ENCODE peak calls at places on chromosomes 3 and 15, in four cellular contexts. One of them, this sample, is unnamed.

GRCh38 chr3:180250172-180250571 is 213.4 kb upstream of the PEX5L start:
- DNase-seq in H1: no peak
- DNase-seq in HepG2: no peak
- DNase-seq in GM12878: no peak
- DNase-seq in this sample: no peak

GRCh38 chr15:51751687-51752683 is 588 bp downstream of the TMOD2 start:
- DNase-seq in H1: no peak
- DNase-seq in HepG2: no peak
- DNase-seq in GM12878: no peak
- DNase-seq in this sample: peak

GRCh38 chr3:123853686-123854372 is 30.3 kb downstream of the MYLK start:
- DNase-seq in H1: no peak
- DNase-seq in HepG2: no peak
- DNase-seq in GM12878: no peak
- DNase-seq in this sample: no peak

GRCh38 chr15:84872009-84872900 is 12.2 kb upstream of the SLC28A1 start:
- DNase-seq in H1: no peak
- DNase-seq in HepG2: no peak
- DNase-seq in GM12878: no peak
- DNase-seq in this sample: no peak

GRCh38 chr15:74892931-74893330 is 3.1 kb downstream of the MPI start:
- DNase-seq in H1: no peak
- DNase-seq in HepG2: no peak
- DNase-seq in GM12878: no peak
- DNase-seq in this sample: no peak

GRCh38 chr3:187165144-187165543 is 25.8 kb upstream of the RPL39L start:
- DNase-seq in H1: peak
- DNase-seq in HepG2: peak
- DNase-seq in GM12878: no peak
- DNase-seq in this sample: no peak

GRCh38 chr3:177468331-177468730 is 271.0 kb upstream of the TBL1XR1 start:
- DNase-seq in H1: no peak
- DNase-seq in HepG2: no peak
- DNase-seq in GM12878: no peak
- DNase-seq in this sample: no peak

GRCh38 chr3:126677862-126678549 is 23.1 kb upstream of the TXNRD3 start:
- DNase-seq in H1: no peak
- DNase-seq in HepG2: no peak
- DNase-seq in GM12878: no peak
- DNase-seq in this sample: no peak

GRCh38 chr15:81157195-81157938 is 23.3 kb downstream of the CFAP161 start:
- DNase-seq in H1: no peak
- DNase-seq in HepG2: no peak
- DNase-seq in GM12878: no peak
- DNase-seq in this sample: no peak

GRCh38 chr15:69042531-69042930 is 28.0 kb downstream of the NOX5 start:
- DNase-seq in H1: no peak
- DNase-seq in HepG2: no peak
- DNase-seq in GM12878: no peak
- DNase-seq in this sample: no peak

GRCh38 chr3:28972921-28973320 is 307.9 kb upstream of the RBMS3 start:
- DNase-seq in H1: no peak
- DNase-seq in HepG2: no peak
- DNase-seq in GM12878: no peak
- DNase-seq in this sample: no peak

GRCh38 chr15:38611228-38611627 is 46.6 kb upstream of the RASGRP1 start:
- DNase-seq in H1: no peak
- DNase-seq in HepG2: no peak
- DNase-seq in GM12878: no peak
- DNase-seq in this sample: no peak

GRCh38 chr3:37559461-37559860 is 302.2 kb upstream of the CTDSPL start:
- DNase-seq in H1: no peak
- DNase-seq in HepG2: no peak
- DNase-seq in GM12878: no peak
- DNase-seq in this sample: no peak

GRCh38 chr3:150922611-150923010 is 17.4 kb upstream of the MINDY4B start:
- DNase-seq in H1: no peak
- DNase-seq in HepG2: no peak
- DNase-seq in GM12878: no peak
- DNase-seq in this sample: no peak

GRCh38 chr3:101850327-101851048 is 1.2 kb downstream of the NFKBIZ start:
- DNase-seq in H1: no peak
- DNase-seq in HepG2: no peak
- DNase-seq in GM12878: peak
- DNase-seq in this sample: no peak

GRCh38 chr3:159763466-159764210 is 225.0 kb upstream of the IL12A start:
- DNase-seq in H1: peak
- DNase-seq in HepG2: no peak
- DNase-seq in GM12878: no peak
- DNase-seq in this sample: peak

GRCh38 chr15:44812029-44812517 is 75.7 kb downstream of the TRIM69 start:
- DNase-seq in H1: no peak
- DNase-seq in HepG2: peak
- DNase-seq in GM12878: no peak
- DNase-seq in this sample: no peak

GRCh38 chr15:45121706-45122417 is 7.7 kb downstream of the DUOXA2 start:
- DNase-seq in H1: no peak
- DNase-seq in HepG2: peak
- DNase-seq in GM12878: no peak
- DNase-seq in this sample: no peak

GRCh38 chr15:41291065-41291631 is 41.2 kb downstream of the OIP5 start:
- DNase-seq in H1: no peak
- DNase-seq in HepG2: no peak
- DNase-seq in GM12878: peak
- DNase-seq in this sample: peak

GRCh38 chr3:159761377-159761776 is 227.3 kb upstream of the IL12A start:
- DNase-seq in H1: no peak
- DNase-seq in HepG2: no peak
- DNase-seq in GM12878: no peak
- DNase-seq in this sample: no peak

GRCh38 chr3:7630351-7630911 is 769.5 kb downstream of the GRM7 start:
- DNase-seq in H1: no peak
- DNase-seq in HepG2: no peak
- DNase-seq in GM12878: no peak
- DNase-seq in this sample: no peak

GRCh38 chr3:9251055-9251786 is 1.8 kb upstream of the SRGAP3 start:
- DNase-seq in H1: no peak
- DNase-seq in HepG2: no peak
- DNase-seq in GM12878: no peak
- DNase-seq in this sample: no peak

GRCh38 chr15:51622269-51623180 is at the start of gene DMXL2:
- DNase-seq in H1: peak
- DNase-seq in HepG2: peak
- DNase-seq in GM12878: no peak
- DNase-seq in this sample: peak

DNA sequence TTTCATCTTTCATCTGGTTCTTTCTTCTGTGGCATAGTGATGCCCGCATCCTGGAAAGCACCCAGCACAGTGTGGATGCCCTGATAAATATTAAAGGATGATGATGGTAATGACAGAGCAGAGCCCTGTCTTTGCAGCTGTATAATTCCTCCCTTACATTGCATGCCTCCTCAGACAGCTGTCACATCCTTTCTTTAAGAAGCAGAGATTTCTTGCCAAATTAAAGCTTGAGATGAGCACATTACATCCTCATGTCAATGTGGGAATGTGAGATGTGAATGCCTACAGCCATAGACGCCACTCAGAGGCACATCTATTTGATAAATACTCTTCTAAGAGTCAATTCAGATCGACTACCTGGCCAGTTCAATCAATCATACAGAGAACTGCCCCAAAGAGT is 642.0 kb downstream of the ZNF385D start:
- DNase-seq in H1: no peak
- DNase-seq in HepG2: no peak
- DNase-seq in GM12878: no peak
- DNase-seq in this sample: no peak
- TF ChIP-seq POLR2AphosphoS5 in H1: no peak
- TF ChIP-seq POLR2AphosphoS5 in HepG2: no peak
- TF ChIP-seq POLR2AphosphoS5 in GM12878: no peak
- TF ChIP-seq POLR2AphosphoS5 in this sample: no peak

DNA sequence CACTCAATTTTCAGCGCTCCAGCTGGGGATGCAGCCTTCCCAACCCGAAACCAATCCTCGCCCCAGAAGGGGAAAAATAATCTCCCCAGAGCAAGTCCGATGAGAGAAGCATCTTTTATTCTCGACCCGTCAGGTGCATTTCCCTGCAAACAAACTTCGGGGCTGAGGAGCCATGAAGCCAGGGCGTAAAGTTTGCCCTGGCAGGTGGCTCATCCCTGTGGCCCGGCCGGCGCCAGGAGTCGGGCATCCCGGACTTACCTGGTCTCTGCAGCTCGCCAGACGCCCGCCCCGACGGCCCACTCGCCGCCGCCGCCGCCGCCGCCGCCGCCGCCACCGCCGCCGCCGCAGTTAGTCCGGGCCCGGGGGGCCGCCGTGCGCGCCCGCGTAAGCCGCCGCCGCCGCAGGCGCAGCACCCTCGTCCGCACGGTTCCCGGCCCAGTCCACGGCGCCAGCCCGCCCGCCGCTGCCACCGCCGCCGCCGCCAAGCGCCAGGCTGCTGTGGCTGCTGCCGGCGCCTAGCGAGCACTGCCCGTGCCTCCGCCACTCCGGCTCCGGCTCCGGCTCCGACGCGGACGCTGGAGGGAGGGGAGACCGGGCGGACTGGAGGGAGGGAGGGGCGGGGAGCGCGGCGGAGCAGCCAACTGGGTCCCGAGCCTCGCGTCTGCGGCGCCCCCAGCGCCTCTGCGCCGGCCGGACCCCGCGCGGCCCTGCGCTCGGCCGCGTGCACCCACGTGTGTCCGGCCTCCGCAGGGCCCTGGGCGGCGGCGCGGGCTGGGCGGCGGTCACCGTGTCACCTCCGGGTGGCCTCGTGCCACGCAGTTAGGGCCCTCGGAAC is at the start of gene CNTN3:
- DNase-seq in H1: no peak
- DNase-seq in HepG2: no peak
- DNase-seq in GM12878: no peak
- DNase-seq in this sample: no peak
- TF ChIP-seq POLR2A in H1: no peak
- TF ChIP-seq POLR2A in HepG2: no peak
- TF ChIP-seq POLR2A in GM12878: no peak
- TF ChIP-seq POLR2A in this sample: no peak

GRCh38 chr3:50531201-50531600 is 27.8 kb upstream of the CACNA2D2 start:
- DNase-seq in H1: no peak
- DNase-seq in HepG2: no peak
- DNase-seq in GM12878: no peak
- DNase-seq in this sample: no peak

GRCh38 chr3:50533346-50533745 is 29.9 kb upstream of the CACNA2D2 start:
- DNase-seq in H1: no peak
- DNase-seq in HepG2: no peak
- DNase-seq in GM12878: no peak
- DNase-seq in this sample: no peak

GRCh38 chr3:50534721-50535330 is 31.4 kb upstream of the CACNA2D2 start:
- DNase-seq in H1: no peak
- DNase-seq in HepG2: no peak
- DNase-seq in GM12878: no peak
- DNase-seq in this sample: no peak

GRCh38 chr3:50529996-50530706 is 26.7 kb upstream of the CACNA2D2 start:
- DNase-seq in H1: no peak
- DNase-seq in HepG2: no peak
- DNase-seq in GM12878: no peak
- DNase-seq in this sample: no peak

DNA sequence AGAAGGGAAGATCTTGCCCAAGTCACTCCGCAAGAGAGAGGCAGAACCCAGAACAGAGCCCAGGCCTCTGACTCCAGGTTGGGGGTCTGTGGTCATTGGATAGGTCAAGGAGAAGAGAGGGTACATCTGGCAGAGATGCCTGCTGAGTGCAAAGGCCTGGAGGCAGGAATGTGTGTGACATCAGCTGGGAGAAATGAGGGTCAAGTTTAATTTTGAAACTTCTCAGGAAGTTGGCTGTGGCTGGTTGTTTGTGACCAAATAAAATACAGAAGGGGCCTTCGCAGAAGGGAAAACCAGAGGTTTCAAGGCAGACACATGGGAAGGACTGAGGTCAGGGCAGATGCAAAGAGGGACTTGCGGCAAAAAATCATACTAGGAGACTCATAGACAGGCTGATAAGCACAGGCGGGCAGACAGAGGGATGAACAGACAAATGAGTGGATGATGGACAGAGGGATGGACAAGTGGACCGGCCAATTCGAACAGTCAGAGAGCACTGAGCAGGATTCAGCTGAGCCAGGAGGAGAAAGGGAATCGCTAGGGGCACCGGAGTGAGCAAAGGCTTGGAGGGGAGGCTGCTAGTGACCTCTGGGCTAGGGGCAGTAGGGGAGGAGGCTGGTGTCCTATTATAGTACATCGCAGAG is 28.8 kb upstream of the CACNA2D2 start:
- DNase-seq in H1: no peak
- DNase-seq in HepG2: no peak
- DNase-seq in GM12878: no peak
- DNase-seq in this sample: no peak
- TF ChIP-seq TAF1 in H1: no peak
- TF ChIP-seq TAF1 in HepG2: no peak
- TF ChIP-seq TAF1 in GM12878: no peak
- TF ChIP-seq TAF1 in this sample: no peak

GRCh38 chr3:100029689-100030088 is 84.6 kb downstream of the FILIP1L start:
- DNase-seq in H1: no peak
- DNase-seq in HepG2: no peak
- DNase-seq in GM12878: no peak
- DNase-seq in this sample: no peak
- TF ChIP-seq POLR2AphosphoS5 in H1: no peak
- TF ChIP-seq POLR2AphosphoS5 in HepG2: no peak
- TF ChIP-seq POLR2AphosphoS5 in GM12878: no peak
- TF ChIP-seq POLR2AphosphoS5 in this sample: no peak

This sample was measured in GM12892.